ENCODE peak calls at places on chromosomes 16 and 17, in six cellular contexts. J is NCI-H1105; L is T follicular helper cell; K is effector memory CD8-positive, alpha-beta T cell; M is cardiac septum; X is stimulated activated CD4-positive, alpha-beta T cell treated with anti-CD3 and anti-CD28 coated beads, Interleukin-15, amount 100 ng/mL, for 1 hour. P is an unnamed sample.

GRCh38 chr17:50210249-50211225 is 9.1 kb upstream of the COL1A1 start:
- DNase-seq in J (no peak), L (no peak), K (no peak), M (no peak), X (no peak), P (peak)

GRCh38 chr16:70715113-70715711 is 29.4 kb upstream of the MTSS2 start:
- DNase-seq in J (no peak), L (no peak), K (no peak), M (no peak), X (no peak), P (peak)

GRCh38 chr17:55962931-55963378 is 190.3 kb upstream of the ANKFN1 start:
- DNase-seq in J (no peak), L (no peak), K (no peak), M (no peak), X (no peak), P (no peak)

GRCh38 chr17:28252436-28252835 is 66.6 kb upstream of the TMEM97 start:
- DNase-seq in J (no peak), L (no peak), K (no peak), M (no peak), X (no peak), P (peak)

GRCh38 chr17:41624208-41625101 is at the start of gene KRT17:
- DNase-seq in J (no peak), L (no peak), K (no peak), M (no peak), X (no peak), P (no peak)

GRCh38 chr16:28304214-28304613 is 11.9 kb downstream of the SBK1 start:
- DNase-seq in J (no peak), L (no peak), K (no peak), M (no peak), X (no peak), P (peak)

GRCh38 chr16:20944861-20945390 is 44.4 kb downstream of the LYRM1 start:
- DNase-seq in J (no peak), L (no peak), K (no peak), M (no peak), X (no peak), P (no peak)

GRCh38 chr17:13594310-13594709 is 7.4 kb downstream of the HS3ST3A1 start:
- DNase-seq in J (no peak), L (no peak), K (no peak), M (no peak), X (no peak), P (no peak)

GRCh38 chr17:34400301-34400931 is 37.4 kb upstream of the CCL1 start:
- DNase-seq in J (no peak), L (no peak), K (no peak), M (no peak), X (no peak), P (no peak)

GRCh38 chr17:13384626-13385025 is 217.1 kb downstream of the HS3ST3A1 start:
- DNase-seq in J (no peak), L (no peak), K (no peak), M (no peak), X (no peak), P (no peak)

GRCh38 chr17:28878158-28878910 is 19.2 kb downstream of the FLOT2 start:
- DNase-seq in J (no peak), L (no peak), K (no peak), M (no peak), X (no peak), P (no peak)

GRCh38 chr16:57284206-57284951 is at the start of gene PLLP:
- DNase-seq in J (peak), L (no peak), K (peak), M (no peak), X (no peak), P (no peak)

GRCh38 chr16:75550211-75550662 is 5.8 kb downstream of the TMEM231 start:
- DNase-seq in J (no peak), L (no peak), K (no peak), M (no peak), X (no peak), P (peak)

GRCh38 chr17:76360461-76360860 is 6.7 kb upstream of the PRPSAP1 start:
- DNase-seq in J (no peak), L (no peak), K (no peak), M (no peak), X (no peak), P (no peak)

P was measured in brain microvascular endothelial cell.